ENCODE peak calls at places on chromosomes 12 and 14, in eight cellular contexts. One of them, this sample, is unnamed.

GRCh38 chr14:53011053-53011462 is 60.2 kb upstream of the FERMT2 start:
- DNase-seq in fibroblast of mammary gland: peak
- DNase-seq in neural crest cell: no peak
- DNase-seq in endothelial cell: no peak
- DNase-seq in GM23338: peak
- DNase-seq in foreskin fibroblast: peak
- DNase-seq in fibroblast of the aortic adventitia: peak
- DNase-seq in AG09309: peak
- DNase-seq in this sample: no peak

GRCh38 chr12:101407054-101407437 is 526 bp downstream of the ARL1 start:
- DNase-seq in endothelial cell: no peak
- DNase-seq in GM23338: peak
- DNase-seq in fibroblast of mammary gland: no peak
- DNase-seq in fibroblast of the aortic adventitia: no peak
- DNase-seq in neural crest cell: no peak
- DNase-seq in AG09309: no peak
- DNase-seq in foreskin fibroblast: no peak
- DNase-seq in this sample: no peak

GRCh38 chr14:39431416-39432178 is 636 bp downstream of the FBXO33 start:
- DNase-seq in AG09309: no peak
- DNase-seq in fibroblast of the aortic adventitia: peak
- DNase-seq in endothelial cell: peak
- DNase-seq in neural crest cell: peak
- DNase-seq in GM23338: peak
- DNase-seq in foreskin fibroblast: peak
- DNase-seq in fibroblast of mammary gland: peak
- DNase-seq in this sample: peak

GRCh38 chr12:48285751-48286650 is 64.7 kb downstream of the ZNF641 start:
- DNase-seq in GM23338: peak
- DNase-seq in AG09309: no peak
- DNase-seq in endothelial cell: no peak
- DNase-seq in fibroblast of the aortic adventitia: no peak
- DNase-seq in fibroblast of mammary gland: no peak
- DNase-seq in neural crest cell: no peak
- DNase-seq in foreskin fibroblast: no peak
- DNase-seq in this sample: no peak

GRCh38 chr12:45615268-45615667 is 114.2 kb upstream of the ARID2 start:
- DNase-seq in GM23338: no peak
- DNase-seq in foreskin fibroblast: peak
- DNase-seq in AG09309: peak
- DNase-seq in fibroblast of mammary gland: peak
- DNase-seq in neural crest cell: no peak
- DNase-seq in endothelial cell: no peak
- DNase-seq in fibroblast of the aortic adventitia: peak
- DNase-seq in this sample: no peak

GRCh38 chr14:56159066-56159465 is 40.9 kb downstream of the PELI2 start:
- DNase-seq in fibroblast of the aortic adventitia: no peak
- DNase-seq in neural crest cell: no peak
- DNase-seq in AG09309: no peak
- DNase-seq in foreskin fibroblast: no peak
- DNase-seq in endothelial cell: no peak
- DNase-seq in fibroblast of mammary gland: no peak
- DNase-seq in GM23338: no peak
- DNase-seq in this sample: no peak

GRCh38 chr12:76241371-76241770 is 106.8 kb downstream of the BBS10 start:
- DNase-seq in neural crest cell: no peak
- DNase-seq in foreskin fibroblast: no peak
- DNase-seq in AG09309: no peak
- DNase-seq in endothelial cell: no peak
- DNase-seq in fibroblast of mammary gland: no peak
- DNase-seq in GM23338: no peak
- DNase-seq in fibroblast of the aortic adventitia: no peak
- DNase-seq in this sample: no peak

GRCh38 chr12:57085999-57086950 is 2.6 kb upstream of the NAB2 start:
- DNase-seq in endothelial cell: peak
- DNase-seq in fibroblast of mammary gland: peak
- DNase-seq in neural crest cell: no peak
- DNase-seq in AG09309: no peak
- DNase-seq in fibroblast of the aortic adventitia: peak
- DNase-seq in foreskin fibroblast: peak
- DNase-seq in GM23338: peak
- DNase-seq in this sample: no peak

GRCh38 chr12:46401703-46402102 is 29.1 kb upstream of the SLC38A2 start:
- DNase-seq in GM23338: peak
- DNase-seq in fibroblast of the aortic adventitia: peak
- DNase-seq in endothelial cell: no peak
- DNase-seq in fibroblast of mammary gland: peak
- DNase-seq in neural crest cell: no peak
- DNase-seq in foreskin fibroblast: peak
- DNase-seq in AG09309: no peak
- DNase-seq in this sample: no peak

GRCh38 chr14:104970231-104971068 is 7.7 kb downstream of the AHNAK2 start:
- DNase-seq in foreskin fibroblast: peak
- DNase-seq in AG09309: peak
- DNase-seq in fibroblast of the aortic adventitia: peak
- DNase-seq in endothelial cell: no peak
- DNase-seq in fibroblast of mammary gland: peak
- DNase-seq in GM23338: peak
- DNase-seq in neural crest cell: no peak
- DNase-seq in this sample: no peak

GRCh38 chr12:101697930-101698781 is 716 bp downstream of the CHPT1 start:
- DNase-seq in fibroblast of mammary gland: peak
- DNase-seq in fibroblast of the aortic adventitia: peak
- DNase-seq in AG09309: no peak
- DNase-seq in neural crest cell: peak
- DNase-seq in foreskin fibroblast: peak
- DNase-seq in GM23338: peak
- DNase-seq in endothelial cell: peak
- DNase-seq in this sample: no peak

GRCh38 chr12:51838762-51839161 is 9.8 kb downstream of the FIGNL2 start:
- DNase-seq in GM23338: no peak
- DNase-seq in fibroblast of mammary gland: no peak
- DNase-seq in AG09309: no peak
- DNase-seq in neural crest cell: no peak
- DNase-seq in foreskin fibroblast: no peak
- DNase-seq in fibroblast of the aortic adventitia: no peak
- DNase-seq in endothelial cell: no peak
- DNase-seq in this sample: no peak

GRCh38 chr14:94581127-94581999 is at the start of gene SERPINA5:
- DNase-seq in neural crest cell: peak
- DNase-seq in endothelial cell: peak
- DNase-seq in GM23338: peak
- DNase-seq in AG09309: no peak
- DNase-seq in fibroblast of mammary gland: peak
- DNase-seq in foreskin fibroblast: peak
- DNase-seq in fibroblast of the aortic adventitia: no peak
- DNase-seq in this sample: no peak

GRCh38 chr12:70842942-70843341 is 77.6 kb downstream of the PTPRR start:
- DNase-seq in GM23338: no peak
- DNase-seq in fibroblast of mammary gland: no peak
- DNase-seq in AG09309: no peak
- DNase-seq in endothelial cell: no peak
- DNase-seq in foreskin fibroblast: no peak
- DNase-seq in fibroblast of the aortic adventitia: no peak
- DNase-seq in neural crest cell: no peak
- DNase-seq in this sample: no peak

DNA sequence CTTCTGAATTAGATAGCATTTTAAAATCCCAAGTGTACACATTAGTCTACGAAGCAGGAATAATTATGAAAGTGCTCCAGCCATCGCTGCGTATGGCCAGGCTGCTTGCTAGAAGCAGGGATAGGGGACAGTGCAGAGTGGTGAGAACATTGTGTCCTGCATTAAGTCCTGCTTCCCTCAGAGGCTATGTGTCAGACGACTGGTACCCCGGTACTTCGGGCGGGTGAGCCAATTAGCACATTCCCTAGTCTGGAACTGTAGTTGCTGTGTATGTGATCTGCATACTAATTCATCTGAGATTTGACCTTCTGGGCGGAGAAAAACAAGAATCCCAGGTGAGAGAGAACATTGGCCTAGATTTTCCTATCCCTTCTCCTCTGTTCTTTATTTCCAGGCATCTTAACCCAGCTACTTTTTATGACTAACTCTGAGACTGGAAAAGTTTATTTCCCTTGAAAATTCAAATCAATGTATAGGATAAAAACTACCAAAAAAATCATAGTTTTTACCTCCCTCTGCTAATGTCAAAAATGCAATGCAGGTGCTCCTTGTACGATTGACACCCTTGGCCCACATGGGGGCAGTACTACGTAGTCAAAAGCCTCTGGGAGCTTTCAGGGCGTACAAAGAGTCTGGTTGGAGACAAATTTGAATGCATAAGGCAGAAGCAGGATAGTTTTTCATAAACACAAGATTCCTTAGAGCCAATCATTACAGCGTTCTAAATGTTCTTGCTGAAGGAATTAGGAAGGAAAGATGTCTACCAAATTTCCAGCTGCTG is 764.3 kb downstream of the NOVA1 start:
- DNase-seq in GM23338: peak
- DNase-seq in endothelial cell: peak
- DNase-seq in fibroblast of mammary gland: peak
- DNase-seq in neural crest cell: peak
- DNase-seq in AG09309: no peak
- DNase-seq in foreskin fibroblast: no peak
- DNase-seq in fibroblast of the aortic adventitia: peak
- DNase-seq in this sample: peak
- TF ChIP-seq CTCF in GM23338: peak
- TF ChIP-seq CTCF in endothelial cell: peak
- TF ChIP-seq CTCF in fibroblast of mammary gland: peak
- TF ChIP-seq CTCF in neural crest cell: peak
- TF ChIP-seq CTCF in AG09309: no peak
- TF ChIP-seq CTCF in foreskin fibroblast: no peak
- TF ChIP-seq CTCF in fibroblast of the aortic adventitia: peak
- TF ChIP-seq CTCF in this sample: peak

DNA sequence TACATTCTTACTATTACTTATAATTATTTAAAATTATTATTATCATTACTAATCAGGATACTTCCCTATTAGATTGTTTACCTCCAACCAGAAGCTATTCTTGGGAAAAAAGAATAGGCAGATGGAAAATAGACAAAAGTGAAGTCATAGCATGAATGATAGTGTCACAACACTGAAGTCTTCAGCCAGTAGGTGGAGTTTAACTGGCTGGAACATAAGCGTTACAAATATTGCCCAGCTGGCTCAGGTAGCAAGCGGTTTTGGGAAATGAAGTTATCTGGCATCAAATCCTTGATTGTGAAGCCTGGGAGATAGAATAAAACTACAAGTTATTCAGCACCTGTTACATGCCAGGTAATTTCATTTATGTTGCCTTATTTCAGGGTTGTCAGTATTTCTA is 762.9 kb downstream of the C12orf50 start:
- DNase-seq in GM23338: peak
- DNase-seq in endothelial cell: no peak
- DNase-seq in fibroblast of the aortic adventitia: no peak
- DNase-seq in foreskin fibroblast: no peak
- DNase-seq in fibroblast of mammary gland: peak
- DNase-seq in AG09309: no peak
- DNase-seq in neural crest cell: no peak
- DNase-seq in this sample: no peak
- TF ChIP-seq CTCF in GM23338: peak
- TF ChIP-seq CTCF in endothelial cell: peak
- TF ChIP-seq CTCF in fibroblast of the aortic adventitia: peak
- TF ChIP-seq CTCF in foreskin fibroblast: no peak
- TF ChIP-seq CTCF in fibroblast of mammary gland: peak
- TF ChIP-seq CTCF in AG09309: no peak
- TF ChIP-seq CTCF in neural crest cell: peak
- TF ChIP-seq CTCF in this sample: peak

GRCh38 chr12:131927110-131928079 is 1.7 kb upstream of the PUS1 start:
- DNase-seq in AG09309: no peak
- DNase-seq in foreskin fibroblast: no peak
- DNase-seq in fibroblast of mammary gland: no peak
- DNase-seq in GM23338: no peak
- DNase-seq in neural crest cell: no peak
- DNase-seq in fibroblast of the aortic adventitia: no peak
- DNase-seq in endothelial cell: no peak
- DNase-seq in this sample: no peak
- TF ChIP-seq CTCF in AG09309: no peak
- TF ChIP-seq CTCF in foreskin fibroblast: no peak
- TF ChIP-seq CTCF in fibroblast of mammary gland: no peak
- TF ChIP-seq CTCF in GM23338: peak
- TF ChIP-seq CTCF in neural crest cell: no peak
- TF ChIP-seq CTCF in fibroblast of the aortic adventitia: no peak
- TF ChIP-seq CTCF in endothelial cell: no peak
- TF ChIP-seq CTCF in this sample: no peak

DNA sequence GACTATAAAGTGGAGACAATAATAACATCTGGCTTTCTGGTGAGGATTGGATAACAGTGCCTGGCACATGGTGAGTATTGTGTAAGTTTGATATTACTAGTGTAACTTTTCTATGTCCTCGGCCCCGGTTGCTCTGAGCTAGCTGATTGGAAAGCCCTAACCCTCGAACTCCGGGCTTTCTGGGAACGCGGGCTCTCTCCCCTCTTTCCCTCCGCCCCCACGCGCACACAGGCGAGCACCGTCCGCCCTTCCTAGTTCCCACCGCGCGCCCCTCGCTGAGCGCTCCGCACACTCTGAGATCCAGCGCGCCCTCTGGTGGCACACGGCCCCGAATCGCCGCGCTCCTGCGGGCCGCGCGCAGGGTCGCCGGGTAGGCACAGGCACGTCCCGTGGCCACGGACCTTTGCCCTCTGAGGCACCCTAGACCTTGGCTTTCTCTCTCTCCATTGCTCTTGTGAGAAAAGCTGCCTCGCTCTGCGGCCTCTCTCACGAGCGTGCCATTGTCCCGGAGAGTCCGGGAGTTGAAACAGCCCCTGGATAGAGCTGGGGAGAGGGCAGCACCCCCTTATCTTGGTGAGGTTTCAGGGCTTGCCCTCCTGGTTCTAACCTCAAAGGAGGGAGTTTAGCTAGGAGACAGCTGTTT is 23.2 kb upstream of the ESRRB start:
- DNase-seq in fibroblast of mammary gland: peak
- DNase-seq in fibroblast of the aortic adventitia: peak
- DNase-seq in GM23338: peak
- DNase-seq in endothelial cell: peak
- DNase-seq in AG09309: no peak
- DNase-seq in neural crest cell: peak
- DNase-seq in foreskin fibroblast: no peak
- DNase-seq in this sample: peak
- TF ChIP-seq CTCF in fibroblast of mammary gland: peak
- TF ChIP-seq CTCF in fibroblast of the aortic adventitia: peak
- TF ChIP-seq CTCF in GM23338: peak
- TF ChIP-seq CTCF in endothelial cell: peak
- TF ChIP-seq CTCF in AG09309: peak
- TF ChIP-seq CTCF in neural crest cell: peak
- TF ChIP-seq CTCF in foreskin fibroblast: peak
- TF ChIP-seq CTCF in this sample: peak

GRCh38 chr12:18246057-18246456 is 15.3 kb upstream of the PIK3C2G start:
- DNase-seq in GM23338: peak
- DNase-seq in endothelial cell: no peak
- DNase-seq in AG09309: no peak
- DNase-seq in foreskin fibroblast: no peak
- DNase-seq in fibroblast of mammary gland: no peak
- DNase-seq in neural crest cell: no peak
- DNase-seq in fibroblast of the aortic adventitia: no peak
- DNase-seq in this sample: no peak
- TF ChIP-seq CTCF in GM23338: peak
- TF ChIP-seq CTCF in endothelial cell: no peak
- TF ChIP-seq CTCF in AG09309: peak
- TF ChIP-seq CTCF in foreskin fibroblast: peak
- TF ChIP-seq CTCF in fibroblast of mammary gland: peak
- TF ChIP-seq CTCF in neural crest cell: peak
- TF ChIP-seq CTCF in fibroblast of the aortic adventitia: peak
- TF ChIP-seq CTCF in this sample: peak

This sample was measured in progenitor cell of endocrine pancreas.